ENCODE peak calls at places on chromosomes 2 and 18, in five cellular contexts. One of them, this sample, is unnamed.

GRCh38 chr2:46806526-46806925 is 109.1 kb downstream of the MCFD2 start:
- DNase-seq in CD4-positive, CD25-positive, alpha-beta regulatory T cell: no peak
- DNase-seq in left ventricle myocardium inferior: no peak
- DNase-seq in ovary: no peak
- DNase-seq in spleen: no peak
- DNase-seq in this sample: no peak

GRCh38 chr18:31102020-31102684 is at the start of gene DSC2:
- DNase-seq in CD4-positive, CD25-positive, alpha-beta regulatory T cell: no peak
- DNase-seq in ovary: peak; percentile 14
- DNase-seq in spleen: peak; percentile 86
- DNase-seq in left ventricle myocardium inferior: peak; percentile 26
- DNase-seq in this sample: peak; percentile 81

GRCh38 chr2:13035866-13036265 is 319.1 kb downstream of the TRIB2 start:
- DNase-seq in left ventricle myocardium inferior: no peak
- DNase-seq in CD4-positive, CD25-positive, alpha-beta regulatory T cell: no peak
- DNase-seq in spleen: no peak
- DNase-seq in ovary: no peak
- DNase-seq in this sample: no peak

GRCh38 chr2:25692143-25692542 is 18.8 kb upstream of the DTNB start:
- DNase-seq in left ventricle myocardium inferior: no peak
- DNase-seq in spleen: no peak
- DNase-seq in CD4-positive, CD25-positive, alpha-beta regulatory T cell: no peak
- DNase-seq in ovary: no peak
- DNase-seq in this sample: peak; percentile 3

GRCh38 chr2:106956416-106956815 is 70.4 kb upstream of the ST6GAL2 start:
- DNase-seq in left ventricle myocardium inferior: no peak
- DNase-seq in spleen: no peak
- DNase-seq in CD4-positive, CD25-positive, alpha-beta regulatory T cell: no peak
- DNase-seq in ovary: no peak
- DNase-seq in this sample: no peak

GRCh38 chr2:239442192-239442591 is 41.4 kb upstream of the HDAC4 start:
- DNase-seq in ovary: no peak
- DNase-seq in spleen: no peak
- DNase-seq in left ventricle myocardium inferior: no peak
- DNase-seq in CD4-positive, CD25-positive, alpha-beta regulatory T cell: no peak
- DNase-seq in this sample: no peak

GRCh38 chr2:78925258-78925657 is 100.2 kb upstream of the REG3G start:
- DNase-seq in ovary: no peak
- DNase-seq in left ventricle myocardium inferior: no peak
- DNase-seq in CD4-positive, CD25-positive, alpha-beta regulatory T cell: no peak
- DNase-seq in spleen: no peak
- DNase-seq in this sample: no peak

GRCh38 chr2:26605969-26606846 is 35.0 kb downstream of the CIB4 start:
- DNase-seq in spleen: no peak
- DNase-seq in left ventricle myocardium inferior: no peak
- DNase-seq in ovary: peak; percentile 61
- DNase-seq in CD4-positive, CD25-positive, alpha-beta regulatory T cell: no peak
- DNase-seq in this sample: peak; percentile 48

GRCh38 chr2:151200277-151200676 is 61.4 kb downstream of the RBM43 start:
- DNase-seq in left ventricle myocardium inferior: no peak
- DNase-seq in CD4-positive, CD25-positive, alpha-beta regulatory T cell: no peak
- DNase-seq in spleen: no peak
- DNase-seq in ovary: no peak
- DNase-seq in this sample: no peak

GRCh38 chr2:162277344-162277743 is 34.1 kb upstream of the FAP start:
- DNase-seq in CD4-positive, CD25-positive, alpha-beta regulatory T cell: peak; percentile 16
- DNase-seq in left ventricle myocardium inferior: no peak
- DNase-seq in spleen: no peak
- DNase-seq in ovary: no peak
- DNase-seq in this sample: no peak

GRCh38 chr2:215454519-215454918 is 18.7 kb upstream of the FN1 start:
- DNase-seq in left ventricle myocardium inferior: no peak
- DNase-seq in CD4-positive, CD25-positive, alpha-beta regulatory T cell: peak; percentile 23
- DNase-seq in spleen: no peak
- DNase-seq in ovary: no peak
- DNase-seq in this sample: no peak

GRCh38 chr2:160934991-160935390 is 225.2 kb upstream of the TANK start:
- DNase-seq in ovary: no peak
- DNase-seq in CD4-positive, CD25-positive, alpha-beta regulatory T cell: no peak
- DNase-seq in left ventricle myocardium inferior: no peak
- DNase-seq in spleen: no peak
- DNase-seq in this sample: no peak

GRCh38 chr2:221203138-221203537 is 369.0 kb downstream of the EPHA4 start:
- DNase-seq in left ventricle myocardium inferior: no peak
- DNase-seq in spleen: no peak
- DNase-seq in ovary: no peak
- DNase-seq in CD4-positive, CD25-positive, alpha-beta regulatory T cell: no peak
- DNase-seq in this sample: no peak

GRCh38 chr2:45570671-45571334 is 40.3 kb downstream of the SRBD1 start:
- DNase-seq in ovary: no peak
- DNase-seq in left ventricle myocardium inferior: no peak
- DNase-seq in spleen: no peak
- DNase-seq in CD4-positive, CD25-positive, alpha-beta regulatory T cell: no peak
- DNase-seq in this sample: no peak

GRCh38 chr18:45687617-45688016 is 36.4 kb upstream of the SLC14A1 start:
- DNase-seq in CD4-positive, CD25-positive, alpha-beta regulatory T cell: peak; percentile 64
- DNase-seq in left ventricle myocardium inferior: no peak
- DNase-seq in spleen: peak; percentile 90
- DNase-seq in ovary: no peak
- DNase-seq in this sample: no peak

GRCh38 chr2:197327073-197327775 is 16.6 kb upstream of the ANKRD44 start:
- DNase-seq in CD4-positive, CD25-positive, alpha-beta regulatory T cell: peak; percentile 32
- DNase-seq in left ventricle myocardium inferior: no peak
- DNase-seq in ovary: no peak
- DNase-seq in spleen: no peak
- DNase-seq in this sample: no peak

GRCh38 chr2:128442053-128442751 is 123.5 kb upstream of the HS6ST1 start:
- DNase-seq in CD4-positive, CD25-positive, alpha-beta regulatory T cell: no peak
- DNase-seq in left ventricle myocardium inferior: peak; percentile 39
- DNase-seq in ovary: peak; percentile 57
- DNase-seq in spleen: no peak
- DNase-seq in this sample: peak; percentile 80

GRCh38 chr2:172226244-172227061 is 123.8 kb upstream of the DLX2 start:
- DNase-seq in left ventricle myocardium inferior: no peak
- DNase-seq in ovary: no peak
- DNase-seq in CD4-positive, CD25-positive, alpha-beta regulatory T cell: peak; percentile 75
- DNase-seq in spleen: no peak
- DNase-seq in this sample: no peak

GRCh38 chr2:171102802-171103201 is 57.9 kb downstream of the TLK1 start:
- DNase-seq in left ventricle myocardium inferior: no peak
- DNase-seq in spleen: no peak
- DNase-seq in CD4-positive, CD25-positive, alpha-beta regulatory T cell: no peak
- DNase-seq in ovary: no peak
- DNase-seq in this sample: no peak

GRCh38 chr2:75703617-75704016 is 7.1 kb downstream of the GCFC2 start:
- DNase-seq in spleen: no peak
- DNase-seq in ovary: no peak
- DNase-seq in CD4-positive, CD25-positive, alpha-beta regulatory T cell: no peak
- DNase-seq in left ventricle myocardium inferior: no peak
- DNase-seq in this sample: no peak

GRCh38 chr18:55401638-55402191 is 186.3 kb downstream of the TCF4 start:
- DNase-seq in spleen: no peak
- DNase-seq in CD4-positive, CD25-positive, alpha-beta regulatory T cell: no peak
- DNase-seq in left ventricle myocardium inferior: no peak
- DNase-seq in ovary: peak; percentile 47
- DNase-seq in this sample: no peak
- H3K4me1 ChIP-seq in spleen: peaks cover 4% of the 10 kb centered on the region
- H3K4me1 ChIP-seq in CD4-positive, CD25-positive, alpha-beta regulatory T cell: no peaks in the 10 kb centered on the region
- H3K4me1 ChIP-seq in left ventricle myocardium inferior: peaks cover 77% of the 10 kb centered on the region
- H3K4me1 ChIP-seq in ovary: peaks cover 12% of the 10 kb centered on the region
- H3K4me1 ChIP-seq in this sample: peaks cover 16% of the 10 kb centered on the region

DNA sequence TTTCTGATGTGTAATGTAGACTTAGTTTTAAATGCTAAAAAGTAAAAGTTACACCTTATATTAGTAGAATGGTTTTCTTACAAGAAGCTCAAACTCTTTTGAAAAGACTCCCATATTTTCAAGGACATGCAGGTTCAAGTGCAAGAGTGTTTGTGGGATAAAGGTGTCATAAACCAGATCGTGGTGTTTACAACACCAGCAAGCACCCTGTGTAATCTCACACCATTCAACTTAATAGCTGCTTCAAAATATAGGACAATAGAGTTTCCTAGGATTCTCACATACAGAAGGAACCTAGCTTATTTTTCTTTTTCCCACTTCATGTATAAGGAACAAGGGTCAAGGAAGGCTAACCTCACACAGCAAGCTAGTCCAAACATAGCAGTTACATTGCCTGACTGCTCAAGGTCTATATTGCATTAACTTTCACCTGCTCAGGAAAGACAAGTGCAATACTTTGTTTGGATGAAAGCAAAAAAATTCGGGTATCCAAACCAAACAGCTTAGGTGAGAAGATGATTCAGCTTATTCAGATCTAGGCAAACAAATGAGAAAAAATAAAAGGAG is 172.3 kb downstream of the IKZF2 start:
- DNase-seq in spleen: no peak
- DNase-seq in left ventricle myocardium inferior: no peak
- DNase-seq in CD4-positive, CD25-positive, alpha-beta regulatory T cell: no peak
- DNase-seq in ovary: no peak
- DNase-seq in this sample: no peak
- H3K27ac ChIP-seq in spleen: no peak overlapping the region
- H3K27ac ChIP-seq in left ventricle myocardium inferior: no peak overlapping the region
- H3K27ac ChIP-seq in CD4-positive, CD25-positive, alpha-beta regulatory T cell: no peak overlapping the region
- H3K27ac ChIP-seq in ovary: no peak overlapping the region
- H3K27ac ChIP-seq in this sample: no peak overlapping the region

GRCh38 chr2:69358914-69359313 is 28.1 kb downstream of the GFPT1 start:
- DNase-seq in spleen: no peak
- DNase-seq in left ventricle myocardium inferior: no peak
- DNase-seq in CD4-positive, CD25-positive, alpha-beta regulatory T cell: no peak
- DNase-seq in ovary: no peak
- DNase-seq in this sample: no peak
- H3K36me3 ChIP-seq in spleen: peaks cover 91% of the 10 kb centered on the region
- H3K36me3 ChIP-seq in left ventricle myocardium inferior: peaks cover 99% of the 10 kb centered on the region
- H3K36me3 ChIP-seq in CD4-positive, CD25-positive, alpha-beta regulatory T cell: peaks cover 84% of the 10 kb centered on the region
- H3K36me3 ChIP-seq in ovary: no peaks in the 10 kb centered on the region
- H3K36me3 ChIP-seq in this sample: peaks cover 100% of the 10 kb centered on the region

GRCh38 chr2:9228781-9229469 is 22.3 kb downstream of the ASAP2 start:
- DNase-seq in CD4-positive, CD25-positive, alpha-beta regulatory T cell: no peak
- DNase-seq in left ventricle myocardium inferior: no peak
- DNase-seq in spleen: no peak
- DNase-seq in ovary: no peak
- DNase-seq in this sample: no peak
- H3K4me1 ChIP-seq in CD4-positive, CD25-positive, alpha-beta regulatory T cell: no peaks in the 10 kb centered on the region
- H3K4me1 ChIP-seq in left ventricle myocardium inferior: peaks cover 100% of the 10 kb centered on the region
- H3K4me1 ChIP-seq in spleen: peaks cover 11% of the 10 kb centered on the region
- H3K4me1 ChIP-seq in ovary: peaks cover 33% of the 10 kb centered on the region
- H3K4me1 ChIP-seq in this sample: peaks cover 49% of the 10 kb centered on the region

GRCh38 chr18:47844828-47845227 is 85.6 kb downstream of the SMAD2 start:
- DNase-seq in CD4-positive, CD25-positive, alpha-beta regulatory T cell: no peak
- DNase-seq in spleen: no peak
- DNase-seq in left ventricle myocardium inferior: no peak
- DNase-seq in ovary: no peak
- DNase-seq in this sample: no peak
- H3K27ac ChIP-seq in CD4-positive, CD25-positive, alpha-beta regulatory T cell: no peak overlapping the region
- H3K27ac ChIP-seq in spleen: no peak overlapping the region
- H3K27ac ChIP-seq in left ventricle myocardium inferior: no peak overlapping the region
- H3K27ac ChIP-seq in ovary: no peak overlapping the region
- H3K27ac ChIP-seq in this sample: no peak overlapping the region

GRCh38 chr2:201633862-201634261 is 9.4 kb downstream of the TMEM237 start:
- DNase-seq in left ventricle myocardium inferior: no peak
- DNase-seq in ovary: no peak
- DNase-seq in CD4-positive, CD25-positive, alpha-beta regulatory T cell: no peak
- DNase-seq in spleen: no peak
- DNase-seq in this sample: no peak
- H3K36me3 ChIP-seq in left ventricle myocardium inferior: peaks cover 82% of the 10 kb centered on the region
- H3K36me3 ChIP-seq in ovary: no peaks in the 10 kb centered on the region
- H3K36me3 ChIP-seq in CD4-positive, CD25-positive, alpha-beta regulatory T cell: peaks cover 15% of the 10 kb centered on the region
- H3K36me3 ChIP-seq in spleen: peaks cover 10% of the 10 kb centered on the region
- H3K36me3 ChIP-seq in this sample: peaks cover 57% of the 10 kb centered on the region